ENCODE peak calls at places on chromosomes 3 and 15, in five cellular contexts. J is fibroblast of lung, R is mammary epithelial cell, I is sigmoid colon, L is psoas muscle. N is an unnamed sample.

GRCh38 chr3:142129516-142130171 is 19.7 kb downstream of the TFDP2 start:
- DNase-seq in I (no peak), J (no peak), L (no peak), R (no peak), N (no peak)

GRCh38 chr15:89122532-89123525 is 34.6 kb downstream of the ABHD2 start:
- DNase-seq in L (no peak), J (no peak), R (peak), I (no peak), N (no peak)

GRCh38 chr15:56732881-56733130 is 503 bp downstream of the ZNF280D start:
- DNase-seq in L (no peak), J (no peak), I (no peak), R (no peak), N (no peak)

GRCh38 chr15:90761629-90762028 is 44.5 kb downstream of the BLM start:
- DNase-seq in I (no peak), L (no peak), J (no peak), R (no peak), N (no peak)

GRCh38 chr3:59052803-59053411 is 3.1 kb upstream of the CFAP20DC start:
- DNase-seq in J (peak), I (no peak), L (no peak), R (peak), N (peak)

GRCh38 chr3:72548992-72549391 is 299.3 kb downstream of the SHQ1 start:
- DNase-seq in I (no peak), J (no peak), R (no peak), L (no peak), N (no peak)

GRCh38 chr15:76904461-76905012 is 603 bp downstream of the SCAPER start:
- DNase-seq in L (no peak), J (no peak), I (peak), R (peak), N (no peak)

GRCh38 chr15:76994001-76994400 is 925 bp upstream of the PSTPIP1 start:
- DNase-seq in J (no peak), L (peak), R (no peak), I (peak), N (no peak)

GRCh38 chr3:38137615-38138346 is 680 bp upstream of the MYD88 start:
- DNase-seq in L (no peak), I (no peak), R (no peak), J (no peak), N (no peak)

GRCh38 chr3:171680690-171681416 is 129.4 kb downstream of the PLD1 start:
- DNase-seq in J (no peak), R (no peak), I (no peak), L (no peak), N (no peak)
- TF ChIP-seq CTCF in J (no peak), R (no peak), I (no peak), L (no peak), N (no peak)

DNA sequence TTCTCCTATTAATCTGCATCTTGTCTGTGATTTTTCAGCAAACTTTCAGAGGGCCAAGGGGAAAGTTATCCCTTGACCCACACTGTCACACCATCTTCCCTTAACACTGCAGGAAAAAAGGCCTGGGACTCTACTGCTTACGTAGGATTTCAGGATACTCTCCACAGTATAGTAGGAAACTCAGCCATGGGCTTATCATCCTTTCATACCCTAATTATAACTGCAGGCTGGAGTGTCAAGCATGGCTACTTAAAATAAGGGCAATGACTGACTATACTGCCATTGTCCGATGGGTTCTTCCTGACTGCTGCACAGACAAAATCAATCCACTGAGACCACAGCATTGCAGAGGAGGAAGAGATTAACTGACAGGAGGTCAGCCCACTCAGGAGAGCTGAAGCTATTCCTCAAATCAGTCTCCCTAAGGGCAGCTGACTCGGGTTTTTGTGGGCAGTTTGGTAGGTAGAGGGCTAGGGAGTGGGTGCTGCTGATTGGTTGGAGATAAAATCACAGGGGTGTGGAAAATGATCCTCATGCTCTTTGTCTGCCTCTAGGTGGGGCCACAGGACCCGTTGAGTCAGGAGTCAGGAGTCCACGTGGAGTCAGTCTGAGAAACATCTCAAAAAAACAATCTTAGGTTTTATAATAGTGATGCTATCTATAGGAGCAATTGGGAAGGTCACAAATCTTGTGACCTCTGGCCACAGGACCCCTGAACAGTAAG is 118.2 kb upstream of the STRIT1 start:
- DNase-seq in R (peak), J (no peak), L (no peak), I (no peak), N (no peak)
- TF ChIP-seq CTCF in R (peak), J (no peak), L (no peak), I (no peak), N (no peak)

GRCh38 chr15:39539973-39540558 is 40.8 kb upstream of the THBS1 start:
- DNase-seq in R (no peak), L (no peak), J (no peak), I (no peak), N (no peak)

GRCh38 chr15:39539466-39539865 is 41.4 kb upstream of the THBS1 start:
- DNase-seq in R (no peak), J (no peak), L (no peak), I (no peak), N (no peak)

GRCh38 chr15:39542385-39543065 is 38.4 kb upstream of the THBS1 start:
- DNase-seq in L (no peak), I (no peak), R (no peak), J (no peak), N (no peak)

GRCh38 chr15:39546842-39547241 is 34.0 kb upstream of the THBS1 start:
- DNase-seq in J (no peak), I (no peak), R (no peak), L (no peak), N (no peak)

GRCh38 chr15:39543651-39544050 is 37.2 kb upstream of the THBS1 start:
- DNase-seq in I (no peak), J (peak), R (no peak), L (no peak), N (no peak)
- TF ChIP-seq CTCF in I (no peak), J (no peak), R (no peak), L (no peak), N (no peak)

DNA sequence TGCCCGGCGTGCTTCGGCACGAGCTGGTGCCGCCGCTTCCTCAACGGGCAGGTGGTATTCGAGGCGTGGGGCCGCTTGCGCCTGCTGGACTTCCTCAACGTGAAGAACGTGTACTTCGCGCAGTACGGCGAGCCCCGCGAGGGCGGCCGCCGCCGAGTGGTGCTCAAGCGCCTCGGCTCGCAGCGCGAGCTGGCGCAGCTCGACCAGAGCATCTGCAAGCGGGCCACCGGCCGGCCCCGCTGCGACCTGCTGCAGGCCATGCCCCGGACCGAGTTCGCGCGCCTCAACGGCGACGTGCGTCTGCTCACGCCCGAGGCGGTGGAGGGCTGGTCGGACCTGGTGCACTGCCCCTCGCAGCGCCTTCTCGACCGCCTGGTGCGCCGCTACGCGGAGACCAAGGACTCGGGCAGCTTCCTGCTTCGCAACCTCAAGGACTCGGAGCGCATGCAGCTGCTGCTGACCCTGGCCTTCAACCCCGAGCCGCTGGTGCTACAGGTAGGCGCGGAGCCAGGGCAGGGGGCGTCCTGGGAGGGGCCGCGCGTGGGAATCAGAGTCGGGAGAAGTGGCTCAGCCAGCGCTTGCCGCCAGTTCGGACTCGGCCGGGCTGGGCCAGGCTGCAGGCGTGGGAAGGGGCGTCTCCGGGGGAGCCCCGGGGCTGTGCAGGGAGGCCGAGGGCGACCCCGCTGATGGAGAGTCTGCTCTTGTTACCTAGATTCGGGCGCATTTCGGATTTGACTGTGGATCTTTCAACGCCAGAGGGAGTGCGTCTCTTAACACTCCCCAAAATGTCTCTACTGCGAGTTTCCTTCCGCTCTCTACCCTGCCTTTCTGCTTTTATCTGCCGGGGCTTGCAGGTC is 1.1 kb downstream of the DIPK2A start:
- DNase-seq in L (peak), R (peak), J (peak), I (peak), N (no peak)
- TF ChIP-seq CTCF in L (peak), R (peak), J (peak), I (peak), N (peak)

GRCh38 chr3:181326637-181327223 is 337.2 kb upstream of the DNAJC19 start:
- DNase-seq in I (no peak), J (peak), L (no peak), R (peak), N (no peak)
- TF ChIP-seq CTCF in I (no peak), J (peak), L (peak), R (peak), N (peak)

GRCh38 chr3:14758297-14758696 is 60.5 kb upstream of the FGD5 start:
- DNase-seq in J (no peak), L (no peak), I (no peak), R (no peak), N (no peak)

GRCh38 chr3:14762701-14763100 is 56.1 kb upstream of the FGD5 start:
- DNase-seq in L (no peak), J (no peak), R (no peak), I (no peak), N (no peak)

GRCh38 chr3:14758893-14759292 is 59.9 kb upstream of the FGD5 start:
- DNase-seq in J (no peak), R (no peak), I (no peak), L (no peak), N (no peak)

GRCh38 chr3:14760185-14760584 is 58.6 kb upstream of the FGD5 start:
- DNase-seq in I (no peak), J (no peak), R (no peak), L (no peak), N (no peak)

DNA sequence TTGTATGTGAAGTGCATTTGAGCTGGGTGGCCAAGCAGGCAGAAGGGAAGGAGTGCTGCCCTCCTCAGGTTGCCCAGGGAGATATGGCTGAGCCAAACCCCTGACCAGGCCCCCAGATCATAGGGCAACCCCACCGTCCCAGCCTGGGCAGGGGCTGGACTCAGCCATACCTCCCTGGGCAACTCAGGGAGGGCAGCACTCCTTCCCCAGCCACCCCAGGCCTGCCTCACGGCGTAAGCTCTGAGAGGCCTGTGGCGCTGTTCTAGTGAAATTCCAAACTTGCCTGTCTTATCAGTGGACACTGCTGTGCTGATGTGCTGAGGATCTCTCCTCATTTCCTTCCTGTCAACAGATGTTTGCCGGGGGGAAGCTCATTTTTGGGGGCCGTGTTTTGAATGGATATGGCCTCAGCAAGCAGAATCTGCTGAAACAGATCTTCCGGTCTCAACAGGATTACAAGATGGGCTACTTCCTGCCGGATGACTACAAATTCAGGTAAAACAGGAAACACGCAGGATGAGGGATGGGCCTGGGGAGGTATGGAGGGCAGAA is 57.6 kb upstream of the FGD5 start:
- DNase-seq in J (no peak), L (no peak), I (no peak), R (no peak), N (no peak)
- TF ChIP-seq CTCF in J (no peak), L (no peak), I (no peak), R (no peak), N (no peak)

GRCh38 chr3:20141841-20142240 is 44.2 kb downstream of the SGO1 start:
- DNase-seq in J (peak), R (no peak), L (peak), I (peak), N (no peak)
- TF ChIP-seq CTCF in J (no peak), R (no peak), L (no peak), I (no peak), N (no peak)

GRCh38 chr3:139311557-139311956 is 32.3 kb upstream of the MRPS22 start:
- DNase-seq in R (no peak), J (no peak), L (no peak), I (no peak), N (no peak)
- TF ChIP-seq CTCF in R (no peak), J (no peak), L (no peak), I (no peak), N (no peak)